ENCODE peak calls at places on chromosomes 5 and 9, in five cellular contexts. E, A, K, L and V are unnamed samples.

GRCh38 chr5:148268556-148268955 is at the start of gene SPINK13:
- DNase-seq in E (peak; percentile 64), A (no peak), K (no peak), L (no peak), V (no peak)

GRCh38 chr5:113166710-113167366 is 190.2 kb downstream of the DCP2 start:
- DNase-seq in E (peak; percentile 89), A (no peak), K (no peak), L (no peak), V (no peak)

GRCh38 chr5:131436081-131436480 is 172.2 kb downstream of the CDC42SE2 start:
- DNase-seq in E (no peak), A (no peak), K (peak; percentile 8), L (no peak), V (no peak)

GRCh38 chr5:122877518-122877917 is 32.1 kb downstream of the SNX24 start:
- DNase-seq in E (no peak), A (no peak), K (no peak), L (no peak), V (no peak)

GRCh38 chr9:2758162-2758950 is 41.0 kb downstream of the KCNV2 start:
- DNase-seq in E (no peak), A (no peak), K (no peak), L (no peak), V (no peak)

GRCh38 chr5:177389368-177390169 is 5.3 kb downstream of the SLC34A1 start:
- DNase-seq in E (peak; percentile 96), A (peak; percentile 75), K (no peak), L (no peak), V (no peak)

GRCh38 chr5:104170906-104171305 is 608.3 kb upstream of the NUDT12 start:
- DNase-seq in E (no peak), A (no peak), K (no peak), L (no peak), V (no peak)

GRCh38 chr9:93267681-93268505 is 84.0 kb downstream of the WNK2 start:
- DNase-seq in E (no peak), A (peak; percentile 45), K (no peak), L (no peak), V (peak; percentile 30)

GRCh38 chr5:107652839-107653607 is 17.7 kb downstream of the EFNA5 start:
- DNase-seq in E (no peak), A (no peak), K (no peak), L (no peak), V (no peak)

GRCh38 chr5:77645158-77645994 is 6.9 kb upstream of the OTP start:
- DNase-seq in E (no peak), A (no peak), K (peak; percentile 73), L (peak; percentile 69), V (no peak)

GRCh38 chr9:135245482-135246247 is 158.2 kb downstream of the OLFM1 start:
- DNase-seq in E (no peak), A (no peak), K (no peak), L (peak; percentile 53), V (peak; percentile 38)

GRCh38 chr9:13804532-13804931 is 509.4 kb downstream of the NFIB start:
- DNase-seq in E (peak; percentile 17), A (no peak), K (no peak), L (no peak), V (no peak)

GRCh38 chr5:141413540-141414069 is 818 bp downstream of the PCDHGA10 start:
- DNase-seq in E (no peak), A (no peak), K (no peak), L (no peak), V (no peak)

GRCh38 chr5:66882592-66883227 is 286.5 kb downstream of the MAST4 start:
- DNase-seq in E (peak; percentile 72), A (no peak), K (peak; percentile 5), L (no peak), V (no peak)

GRCh38 chr9:130138791-130139190 is 33.4 kb upstream of the NCS1 start:
- DNase-seq in E (peak; percentile 97), A (peak; percentile 73), K (peak; percentile 43), L (peak; percentile 49), V (no peak)

GRCh38 chr9:11457809-11458785 is 845.3 kb upstream of the PTPRD start:
- DNase-seq in E (no peak), A (no peak), K (no peak), L (no peak), V (no peak)

GRCh38 chr5:87002485-87002884 is 265.2 kb upstream of the RASA1 start:
- DNase-seq in E (no peak), A (no peak), K (no peak), L (no peak), V (no peak)

GRCh38 chr9:114259800-114260523 is 62.9 kb upstream of the ORM1 start:
- DNase-seq in E (no peak), A (no peak), K (no peak), L (no peak), V (no peak)

GRCh38 chr9:95031711-95032461 is 285.6 kb downstream of the FANCC start:
- DNase-seq in E (no peak), A (no peak), K (no peak), L (no peak), V (peak; percentile 70)

GRCh38 chr5:1521054-1521453 is 2.7 kb downstream of the LPCAT1 start:
- DNase-seq in E (no peak), A (peak; percentile 34), K (no peak), L (no peak), V (peak; percentile 55)
- H3K4me3 ChIP-seq in E (no peak overlapping the region), A (no peak overlapping the region), K (no peak overlapping the region), L (no peak overlapping the region), V (peak overlapping the region; percentile 73)

DNA sequence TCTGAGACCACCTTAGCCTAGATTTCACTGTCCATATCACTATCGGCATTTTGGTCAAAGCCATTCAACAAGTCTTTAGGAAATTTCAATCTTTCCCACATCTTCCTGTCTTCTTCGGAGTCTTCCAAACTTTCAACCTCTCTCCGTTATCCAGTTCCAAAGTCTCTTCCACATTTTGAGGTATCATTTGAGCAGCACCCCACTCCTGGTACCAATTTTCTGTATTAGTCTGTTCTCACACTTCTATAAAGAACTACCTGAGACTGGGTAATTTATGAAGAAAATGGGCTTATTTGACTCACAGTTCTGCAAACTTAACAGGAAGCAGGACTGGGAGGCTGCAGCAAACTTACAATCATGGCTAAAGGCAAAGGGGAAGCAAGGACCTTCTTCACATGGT is 215.5 kb downstream of the CYLC2 start:
- DNase-seq in E (no peak), A (no peak), K (no peak), L (no peak), V (no peak)
- H3K9me3 ChIP-seq in E (peaks cover 11% of the 10 kb centered on the region), A (peaks cover 6% of the 10 kb centered on the region), K (no peaks in the 10 kb centered on the region), L (no peaks in the 10 kb centered on the region), V (no peaks in the 10 kb centered on the region)

DNA sequence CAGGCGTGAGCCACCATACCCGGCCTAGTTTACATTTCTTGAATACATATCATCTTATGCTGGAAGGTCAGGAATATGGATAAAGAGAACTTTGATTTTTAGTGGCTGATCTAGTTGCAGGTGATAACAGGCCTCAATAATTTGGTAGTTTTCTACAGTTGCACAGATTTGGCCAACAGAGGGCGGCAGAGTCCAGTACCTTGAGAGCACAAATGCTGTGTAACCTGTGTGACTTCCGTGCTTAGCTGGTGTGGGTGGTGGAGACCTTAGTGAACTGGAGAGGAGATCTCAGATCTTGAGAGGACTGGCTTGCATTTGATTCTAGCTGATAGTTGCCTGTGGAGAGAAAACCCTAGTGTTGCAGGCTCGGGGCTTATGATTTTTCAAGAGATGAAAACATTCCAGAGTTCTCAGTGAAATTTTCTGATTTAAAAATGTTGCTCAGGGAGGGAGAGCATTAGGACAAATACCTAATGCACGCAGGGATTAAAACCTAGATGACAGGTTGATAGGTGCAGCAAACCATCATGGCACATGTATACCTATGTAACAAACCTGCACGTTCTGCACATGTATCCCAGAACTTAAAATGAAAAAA is 17.4 kb upstream of the GPR151 start:
- DNase-seq in E (peak; percentile 50), A (no peak), K (peak; percentile 81), L (no peak), V (peak; percentile 68)
- H3K4me3 ChIP-seq in E (no peak overlapping the region), A (no peak overlapping the region), K (no peak overlapping the region), L (no peak overlapping the region), V (no peak overlapping the region)

GRCh38 chr9:973295-973842 is 3.1 kb upstream of the DMRT3 start:
- DNase-seq in E (no peak), A (no peak), K (no peak), L (no peak), V (no peak)
- H3K9me3 ChIP-seq in E (peaks cover 20% of the 10 kb centered on the region), A (no peaks in the 10 kb centered on the region), K (no peaks in the 10 kb centered on the region), L (no peaks in the 10 kb centered on the region), V (no peaks in the 10 kb centered on the region)

GRCh38 chr5:38441730-38442573 is 114.5 kb downstream of the LIFR start:
- DNase-seq in E (peak; percentile 91), A (peak; percentile 91), K (peak; percentile 92), L (peak; percentile 83), V (peak; percentile 80)
- H3K4me3 ChIP-seq in E (no peak overlapping the region), A (no peak overlapping the region), K (no peak overlapping the region), L (no peak overlapping the region), V (no peak overlapping the region)

DNA sequence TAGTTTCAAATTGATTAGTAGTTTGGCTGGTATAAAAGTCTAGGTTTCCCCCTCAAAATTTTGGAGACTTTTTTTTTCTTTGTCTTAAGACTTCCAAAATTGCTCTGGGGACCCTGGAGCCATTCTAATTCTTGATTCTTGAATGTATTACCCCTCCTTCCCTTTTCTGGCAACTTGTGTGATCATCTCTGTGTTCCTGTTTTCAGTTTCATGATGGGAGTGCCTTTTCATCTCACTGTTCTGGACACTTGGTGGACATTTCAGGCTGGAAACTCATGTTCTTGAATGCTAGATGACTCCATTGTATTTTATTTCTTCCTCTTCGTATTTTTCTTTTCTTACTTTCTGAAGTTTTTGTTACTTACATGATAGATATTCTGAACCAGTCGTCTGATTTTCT is 57.3 kb upstream of the LRRC70 start:
- DNase-seq in E (no peak), A (no peak), K (no peak), L (no peak), V (no peak)
- H3K9me3 ChIP-seq in E (no peaks in the 10 kb centered on the region), A (no peaks in the 10 kb centered on the region), K (no peaks in the 10 kb centered on the region), L (no peaks in the 10 kb centered on the region), V (no peaks in the 10 kb centered on the region)